ENCODE peak calls at places on chromosomes 5 and 9, in six cellular contexts. G is mammary epithelial cell, T is WERI-Rb-1, F is PC-9, N is left ventricle myocardium inferior, A is transverse colon. H is an unnamed sample.

GRCh38 chr5:50966986-50967385 is 300.5 kb downstream of the PARP8 start:
- DNase-seq in N (no peak), T (no peak), G (no peak), F (no peak), A (no peak), H (no peak)

GRCh38 chr5:134153241-134153640 is 23.5 kb downstream of the SKP1 start:
- DNase-seq in A (no peak), F (no peak), G (no peak), T (no peak), N (no peak), H (no peak)

GRCh38 chr5:85453026-85453349 is 1068.3 kb upstream of the EDIL3 start:
- DNase-seq in F (no peak), T (no peak), N (no peak), G (no peak), A (no peak), H (no peak)

GRCh38 chr5:58849995-58850667 is 267.3 kb downstream of the RAB3C start:
- DNase-seq in N (no peak), A (peak), T (no peak), G (peak), F (peak), H (no peak)

GRCh38 chr9:97567894-97568202 is 65.3 kb downstream of the TSTD2 start:
- DNase-seq in G (no peak), N (no peak), A (no peak), F (no peak), T (no peak), H (no peak)

GRCh38 chr5:89847743-89848142 is 561.8 kb downstream of the CETN3 start:
- DNase-seq in N (no peak), F (no peak), G (peak), T (no peak), A (no peak), H (no peak)

GRCh38 chr5:36744041-36744677 is 132.4 kb upstream of the NIPBL start:
- DNase-seq in N (no peak), G (no peak), T (no peak), A (no peak), F (peak), H (no peak)

GRCh38 chr5:132829742-132830435 is 558 bp downstream of the SHROOM1 start:
- DNase-seq in A (peak), T (peak), F (peak), G (peak), N (peak), H (no peak)

GRCh38 chr9:21383627-21384026 is 1.6 kb downstream of the IFNA2 start:
- DNase-seq in F (no peak), A (no peak), T (no peak), N (no peak), G (no peak), H (no peak)

GRCh38 chr5:108654042-108654441 is 93.7 kb upstream of the FER start:
- DNase-seq in F (no peak), T (no peak), N (no peak), A (no peak), G (peak), H (peak)

GRCh38 chr9:126788631-126789349 is 16.1 kb upstream of the ZBTB43 start:
- DNase-seq in F (peak), N (no peak), T (no peak), A (no peak), G (peak), H (peak)

GRCh38 chr9:36559036-36559695 is 13.5 kb upstream of the MELK start:
- DNase-seq in T (no peak), G (no peak), F (no peak), N (no peak), A (no peak), H (no peak)

GRCh38 chr9:21904776-21905175 is 89.4 kb downstream of the CDKN2A start:
- DNase-seq in G (no peak), T (peak), N (no peak), F (no peak), A (no peak), H (no peak)

GRCh38 chr9:113636693-113637092 is 173.2 kb downstream of the RGS3 start:
- DNase-seq in A (no peak), N (no peak), T (no peak), F (no peak), G (no peak), H (no peak)
- H3K27ac ChIP-seq in A (no peak), N (no peak), T (no peak), F (no peak), G (no peak), H (no peak)

DNA sequence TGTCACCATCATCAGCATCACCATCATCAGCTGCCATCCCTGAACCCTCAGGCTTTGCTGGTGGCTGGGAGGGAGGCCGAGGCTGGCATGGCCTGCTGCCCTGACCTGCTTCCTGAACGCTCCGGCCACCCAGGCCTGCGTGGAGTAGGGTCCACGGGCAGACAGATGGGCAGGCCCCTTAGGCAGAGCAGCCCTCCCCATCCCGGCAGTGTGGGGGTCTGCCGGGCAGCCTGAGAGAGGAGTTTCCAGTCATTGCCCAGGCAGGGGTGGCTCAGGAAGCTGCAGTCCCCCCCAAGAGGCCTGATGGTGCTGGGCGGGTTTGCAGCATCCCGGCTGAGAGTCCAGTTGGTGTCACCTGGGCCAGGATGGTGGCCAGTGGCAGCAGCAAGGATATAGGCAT is 7.9 kb upstream of the EGFL7 start:
- DNase-seq in F (no peak), N (no peak), A (no peak), G (no peak), T (no peak), H (no peak)
- H3K27ac ChIP-seq in F (no peak), N (peak), A (peak), G (no peak), T (no peak), H (no peak)

GRCh38 chr9:124272979-124273378 is 15.2 kb downstream of the NEK6 start:
- DNase-seq in G (no peak), T (no peak), A (no peak), F (no peak), N (no peak), H (no peak)

GRCh38 chr9:124269556-124269955 is 11.8 kb downstream of the NEK6 start:
- DNase-seq in N (no peak), F (no peak), T (no peak), G (no peak), A (no peak), H (no peak)

GRCh38 chr9:124272118-124272517 is 14.4 kb downstream of the NEK6 start:
- DNase-seq in F (no peak), G (no peak), N (no peak), T (no peak), A (no peak), H (no peak)

GRCh38 chr9:124271660-124272059 is 13.9 kb downstream of the NEK6 start:
- DNase-seq in N (no peak), F (no peak), T (no peak), A (peak), G (no peak), H (no peak)

GRCh38 chr9:124270504-124271335 is 13.0 kb downstream of the NEK6 start:
- DNase-seq in F (no peak), N (no peak), T (no peak), G (no peak), A (peak), H (no peak)
- H3K27ac ChIP-seq in F (no peak), N (peak), T (no peak), G (no peak), A (peak), H (no peak)

DNA sequence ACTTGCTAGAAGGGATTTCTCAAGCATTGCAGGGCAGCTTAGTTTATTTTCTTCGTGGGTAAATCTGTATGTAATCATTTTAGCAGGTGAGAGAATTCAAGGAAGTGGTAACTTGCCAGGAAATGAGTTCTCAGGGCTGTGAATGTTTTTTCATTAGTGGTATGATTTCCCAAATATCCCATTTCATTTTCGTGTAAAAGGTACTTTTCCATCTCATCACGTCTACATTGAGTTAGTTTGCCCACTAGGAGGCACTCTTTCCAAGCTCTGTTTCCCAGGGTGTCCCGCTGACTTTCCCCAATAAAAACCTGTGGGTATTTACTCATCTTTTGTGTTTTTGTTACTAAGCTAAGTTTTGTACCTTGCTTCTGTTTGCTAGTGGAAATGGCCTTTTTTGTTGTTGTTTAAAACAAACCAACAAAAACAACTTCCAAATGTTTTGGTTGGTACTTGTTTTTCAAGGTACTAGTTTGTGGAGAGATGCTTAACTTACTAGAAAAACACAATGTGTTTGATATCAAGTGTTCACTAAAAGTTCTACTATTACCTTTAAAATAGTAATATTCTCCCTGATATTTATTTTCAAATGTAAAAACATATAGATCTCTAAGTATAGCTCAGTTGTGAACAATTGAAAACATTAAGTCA is 373.6 kb downstream of the ADGRV1 start:
- DNase-seq in N (no peak), T (peak), A (peak), F (peak), G (peak), H (no peak)
- H3K27ac ChIP-seq in N (no peak), T (no peak), A (no peak), F (peak), G (no peak), H (no peak)

H was measured in epithelial cell of prostate.